ENCODE peak calls at places on chromosomes 4 and X, in seven cellular contexts. Z is A549, F is testis, M is endothelial cell of umbilical vein, H is IMR-90, Q is NB4, U is heart left ventricle. R is an unnamed sample.

GRCh38 chr4:155426953-155427352 is 50.2 kb upstream of the MAP9 start:
- DNase-seq in M (no peak), U (no peak), Q (no peak), Z (peak), F (no peak), H (no peak), R (no peak)

GRCh38 chrX:7904557-7904956 is 22.7 kb downstream of the PNPLA4 start:
- DNase-seq in Q (no peak), H (peak), U (no peak), Z (no peak), F (no peak), M (no peak), R (no peak)

GRCh38 chr4:1768367-1769034 is 24.6 kb upstream of the FGFR3 start:
- DNase-seq in F (no peak), Q (peak), Z (no peak), H (no peak), M (no peak), U (no peak), R (no peak)

GRCh38 chrX:69968956-69969355 is 80.8 kb downstream of the AWAT2 start:
- DNase-seq in M (no peak), F (no peak), H (no peak), U (no peak), Z (no peak), Q (no peak), R (peak)

GRCh38 chr4:7777871-7778523 is 161.7 kb downstream of the AFAP1 start:
- DNase-seq in H (no peak), U (peak), F (no peak), Q (no peak), M (no peak), Z (no peak), R (no peak)

GRCh38 chrX:68180501-68181061 is 252.7 kb downstream of the OPHN1 start:
- DNase-seq in F (no peak), U (no peak), M (peak), H (no peak), Q (no peak), Z (no peak), R (peak)

GRCh38 chr4:123587983-123588494 is 191.4 kb downstream of the SPRY1 start:
- DNase-seq in U (peak), Q (peak), M (peak), Z (peak), H (peak), F (no peak), R (peak)

GRCh38 chr4:80912350-80912749 is 118.2 kb upstream of the BMP3 start:
- DNase-seq in M (no peak), Q (no peak), H (no peak), U (no peak), Z (no peak), F (no peak), R (no peak)

GRCh38 chr4:108453366-108453765 is 167.0 kb upstream of the RPL34 start:
- DNase-seq in U (no peak), Z (no peak), F (no peak), Q (no peak), H (no peak), M (no peak), R (no peak)

GRCh38 chr4:153001626-153002025 is 65.5 kb downstream of the FHDC1 start:
- DNase-seq in H (no peak), U (no peak), Q (no peak), F (no peak), Z (no peak), M (no peak), R (no peak)

GRCh38 chr4:140372607-140373327 is 679 bp upstream of the SCOC start:
- DNase-seq in F (peak), H (peak), M (no peak), Z (peak), U (no peak), Q (peak), R (peak)

GRCh38 chrX:77436271-77436670 is 10.9 kb upstream of the FGF16 start:
- DNase-seq in U (no peak), F (no peak), Z (no peak), Q (no peak), M (no peak), H (no peak), R (no peak)

GRCh38 chr4:76639292-76639691 is 204.3 kb downstream of the SHROOM3 start:
- DNase-seq in U (no peak), Z (no peak), H (peak), M (peak), Q (no peak), F (no peak), R (no peak)

GRCh38 chr4:17168571-17168970 is 270.1 kb upstream of the LDB2 start:
- DNase-seq in Z (no peak), F (peak), U (peak), Q (peak), M (peak), H (peak), R (no peak)

GRCh38 chr4:121764702-121765367 is at the start of gene SMIM43:
- DNase-seq in M (peak), H (no peak), Z (no peak), F (no peak), U (no peak), Q (no peak), R (peak)

GRCh38 chrX:25597561-25597960 is 540.6 kb upstream of the MAGEB18 start:
- DNase-seq in Q (no peak), M (no peak), F (no peak), Z (no peak), U (no peak), H (no peak), R (no peak)

GRCh38 chr4:113739197-113739596 is 22.3 kb downstream of the CAMK2D start:
- DNase-seq in M (no peak), F (no peak), Z (no peak), U (no peak), Q (no peak), H (no peak), R (no peak)

GRCh38 chrX:78747471-78747870 is at the start of gene LPAR4:
- DNase-seq in F (peak), Q (no peak), H (no peak), Z (no peak), U (no peak), M (peak), R (no peak)

GRCh38 chr4:175874290-175874689 is 62.2 kb upstream of the GPM6A start:
- DNase-seq in F (no peak), Z (no peak), H (no peak), U (no peak), Q (no peak), M (no peak), R (no peak)

GRCh38 chrX:63784346-63784901 is 590 bp downstream of the ARHGEF9 start:
- DNase-seq in F (no peak), M (no peak), H (no peak), Z (no peak), U (no peak), Q (no peak), R (no peak)

GRCh38 chr4:53558061-53558801 is 33.1 kb downstream of the LNX1 start:
- DNase-seq in M (peak), U (peak), Z (no peak), H (peak), Q (peak), F (no peak), R (no peak)

GRCh38 chrX:69361286-69361926 is 142.7 kb upstream of the NALF2 start:
- DNase-seq in F (no peak), H (peak), M (no peak), Z (peak), U (no peak), Q (no peak), R (no peak)

GRCh38 chrX:154715825-154716224 is 35.1 kb downstream of the GAB3 start:
- DNase-seq in U (no peak), F (no peak), H (no peak), M (no peak), Q (no peak), Z (no peak), R (no peak)

GRCh38 chr4:139609647-139610046 is 53.6 kb upstream of the SETD7 start:
- DNase-seq in U (no peak), Q (no peak), M (peak), Z (peak), F (no peak), H (peak), R (no peak)

GRCh38 chr4:83561381-83561780 is 25.5 kb downstream of the GPAT3 start:
- DNase-seq in H (peak), Q (peak), Z (peak), U (peak), M (peak), F (peak), R (no peak)

DNA sequence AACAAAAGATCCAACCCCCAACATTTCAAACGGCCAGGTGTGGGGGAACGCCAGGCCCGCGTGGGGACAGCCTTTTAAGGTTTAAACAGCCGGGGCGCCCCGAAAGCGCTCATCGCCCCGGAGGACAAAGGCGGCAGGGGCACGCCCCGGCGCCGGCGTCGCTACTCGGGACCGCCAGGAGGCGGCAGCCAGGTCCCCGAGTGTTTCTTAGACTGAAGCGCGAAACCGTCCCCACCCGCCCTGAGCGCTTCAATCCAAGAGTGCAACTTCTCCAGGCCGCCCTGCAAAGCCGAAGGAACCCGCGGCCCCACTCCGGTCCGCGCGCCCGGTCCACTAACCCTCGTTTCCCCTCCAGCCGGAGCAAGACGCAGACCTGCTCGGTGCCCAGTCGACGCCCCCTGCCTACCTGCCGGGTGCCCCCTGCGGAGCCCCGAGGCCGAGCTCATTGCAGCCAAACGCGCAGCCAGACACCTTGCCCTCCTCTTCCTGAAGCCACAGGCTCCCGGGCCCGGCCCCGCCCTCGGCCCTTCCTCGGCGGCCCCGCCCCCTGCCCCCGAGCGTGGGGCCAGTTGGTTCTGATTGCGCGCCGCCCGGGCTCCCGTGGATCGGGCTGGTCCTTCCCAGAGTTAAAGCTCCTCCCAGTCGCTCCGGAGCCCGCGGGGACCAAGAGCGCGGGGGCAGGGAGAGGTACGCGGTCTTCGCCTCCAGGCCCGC is at the start of gene CASP6:
- DNase-seq in H (peak), M (peak), U (peak), Q (peak), F (peak), Z (peak), R (peak)
- TF ChIP-seq POLR2A in H (no peak), M (peak), U (peak), Q (no peak), F (no peak), Z (peak), R (peak)

DNA sequence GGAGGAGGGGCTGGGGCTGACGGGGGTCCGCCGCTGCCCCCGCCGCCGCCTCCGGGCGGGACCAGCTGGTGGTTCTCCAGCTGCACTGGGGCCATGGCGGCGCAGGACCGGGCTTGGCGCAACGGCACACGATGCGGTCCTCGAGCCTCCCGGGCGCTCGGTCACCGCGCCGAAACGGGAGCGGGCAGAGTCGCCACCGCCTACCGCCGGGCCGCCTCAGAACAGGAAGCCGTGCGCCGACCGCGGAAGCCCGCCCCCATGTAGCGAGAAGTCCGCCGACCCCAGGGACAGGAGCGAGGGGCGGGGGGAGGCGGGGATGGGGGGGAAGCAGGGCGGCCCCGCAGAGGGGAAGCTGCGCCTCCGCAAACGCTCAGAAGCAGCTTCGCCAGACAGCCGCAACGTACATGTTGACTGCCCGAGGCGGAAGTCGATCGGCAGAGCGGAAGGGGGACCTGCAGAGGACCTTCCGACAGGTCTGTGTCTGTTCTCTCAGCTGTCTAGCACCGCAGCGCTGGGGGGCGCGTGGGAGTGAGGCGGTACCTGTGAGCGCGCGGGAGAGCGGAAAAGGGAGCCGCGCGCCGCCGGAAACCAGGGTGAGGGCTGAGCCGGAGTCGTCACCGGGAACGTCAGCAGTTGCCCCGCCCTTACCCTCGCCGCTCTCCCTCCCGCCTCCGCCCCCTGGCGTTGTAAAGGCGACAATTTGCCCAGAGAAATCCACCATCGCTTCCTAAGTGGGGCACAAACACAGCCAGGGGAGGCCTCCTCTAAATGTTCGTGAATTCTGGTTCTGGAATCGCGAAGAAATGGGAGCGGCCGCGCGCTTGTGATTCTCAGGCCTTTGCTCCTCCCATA is at the start of gene MED14:
- DNase-seq in U (peak), H (peak), M (peak), F (peak), Z (peak), Q (peak), R (peak)
- TF ChIP-seq POLR2A in U (peak), H (peak), M (peak), F (no peak), Z (peak), Q (peak), R (peak)

GRCh38 chr4:88592600-88593448 is 544 bp downstream of the HERC3 start:
- DNase-seq in F (peak), M (peak), H (peak), Q (peak), U (peak), Z (peak), R (peak)
- TF ChIP-seq POLR2A in F (no peak), M (peak), H (no peak), Q (no peak), U (peak), Z (no peak), R (peak)

GRCh38 chrX:103687073-103687695 is 685 bp upstream of the MORF4L2 start:
- DNase-seq in F (peak), Q (peak), H (peak), Z (peak), M (no peak), U (peak), R (peak)
- TF ChIP-seq POLR2A in F (peak), Q (peak), H (no peak), Z (peak), M (peak), U (peak), R (no peak)

GRCh38 chr4:77862478-77863216 is at the start of gene MRPL1:
- DNase-seq in M (peak), F (peak), Q (peak), H (peak), Z (peak), U (peak), R (peak)
- TF ChIP-seq POLR2A in M (peak), F (no peak), Q (peak), H (peak), Z (peak), U (peak), R (peak)

DNA sequence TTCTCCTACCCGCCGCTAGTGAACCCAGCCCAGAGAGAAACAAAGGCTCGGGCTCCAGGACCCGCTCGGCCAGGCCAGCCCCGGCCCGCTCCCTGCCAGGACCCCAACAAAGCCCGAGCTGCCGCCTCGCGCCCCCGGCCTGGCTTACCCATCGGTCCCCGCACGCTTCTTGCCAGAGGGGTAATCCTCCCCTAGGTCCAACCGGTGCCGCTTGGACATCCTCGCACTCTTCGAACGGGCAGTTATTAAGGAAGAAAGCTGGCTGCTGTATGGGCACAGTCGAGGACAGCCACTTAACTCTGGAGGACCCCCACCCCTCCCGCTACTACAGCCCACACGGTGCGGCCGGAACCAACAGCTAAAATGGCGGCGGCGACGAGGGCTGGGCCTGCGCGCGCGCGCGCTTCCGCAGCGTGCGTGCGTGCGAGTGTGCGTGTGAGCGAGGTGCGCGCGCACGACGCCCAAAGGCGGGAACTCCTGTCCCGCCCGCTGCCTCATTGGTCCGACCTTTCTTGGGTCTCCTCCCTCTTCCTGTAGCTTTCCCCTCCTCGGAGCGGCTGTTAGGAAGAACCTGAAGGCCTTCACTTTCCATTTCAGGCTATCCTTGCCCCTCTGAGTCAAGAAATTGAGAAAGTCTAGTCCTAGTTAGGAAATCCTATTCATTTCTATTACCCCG is at the start of gene DHX15:
- DNase-seq in F (peak), Q (peak), H (peak), U (peak), Z (peak), M (peak), R (peak)
- TF ChIP-seq POLR2A in F (peak), Q (peak), H (peak), U (no peak), Z (peak), M (peak), R (peak)

GRCh38 chr4:20251796-20252655 is at the start of gene SLIT2:
- DNase-seq in U (peak), M (peak), H (peak), F (peak), Z (peak), Q (peak), R (peak)
- TF ChIP-seq POLR2A in U (peak), M (peak), H (peak), F (peak), Z (no peak), Q (no peak), R (no peak)